ENCODE peak calls at places on chromosome X, in eight cellular contexts. P, H, S, F, Z, V, E and C are unnamed samples.

GRCh38 chrX:45261005-45261404 is 60.3 kb upstream of the DIPK2B start:
- DNase-seq in P (no peak), H (no peak), S (no peak), F (no peak), Z (no peak), V (no peak), E (no peak), C (no peak)

GRCh38 chrX:17519349-17519748 is 144.3 kb downstream of the NHS start:
- DNase-seq in P (no peak), H (peak), S (peak), F (no peak), Z (peak), V (peak), E (no peak), C (no peak)

GRCh38 chrX:103330601-103331397 is 760 bp downstream of the TCEAL7 start:
- DNase-seq in P (no peak), H (no peak), S (no peak), F (no peak), Z (no peak), V (no peak), E (no peak), C (no peak)

GRCh38 chrX:18674417-18674787 is 2.5 kb upstream of the RS1 start:
- DNase-seq in P (no peak), H (no peak), S (peak), F (no peak), Z (no peak), V (peak), E (no peak), C (no peak)

GRCh38 chrX:21974011-21974385 is 33.5 kb downstream of the SMS start:
- DNase-seq in P (no peak), H (no peak), S (no peak), F (no peak), Z (no peak), V (no peak), E (no peak), C (peak)

GRCh38 chrX:4850312-4850711 is 1136.9 kb upstream of the PRKX start:
- DNase-seq in P (no peak), H (no peak), S (no peak), F (no peak), Z (no peak), V (no peak), E (no peak), C (no peak)

GRCh38 chrX:133440797-133441163 is 25.5 kb upstream of the GPC4 start:
- DNase-seq in P (no peak), H (no peak), S (no peak), F (no peak), Z (no peak), V (no peak), E (no peak), C (no peak)

GRCh38 chrX:21982311-21982710 is 41.8 kb downstream of the SMS start:
- DNase-seq in P (no peak), H (no peak), S (no peak), F (no peak), Z (no peak), V (no peak), E (no peak), C (no peak)

GRCh38 chrX:149504226-149504914 is 736 bp downstream of the IDS start:
- DNase-seq in P (peak), H (no peak), S (peak), F (no peak), Z (no peak), V (no peak), E (peak), C (no peak)

GRCh38 chrX:1322393-1322792 is 14.2 kb upstream of the IL3RA start:
- DNase-seq in P (no peak), H (no peak), S (no peak), F (no peak), Z (no peak), V (no peak), E (no peak), C (no peak)

GRCh38 chrX:48702716-48703115 is 6.2 kb downstream of the SUV39H1 start:
- DNase-seq in P (no peak), H (no peak), S (no peak), F (no peak), Z (no peak), V (no peak), E (no peak), C (no peak)

GRCh38 chrX:102154900-102155805 is 624 bp downstream of the BEX5 start:
- DNase-seq in P (no peak), H (no peak), S (peak), F (no peak), Z (no peak), V (no peak), E (no peak), C (no peak)

GRCh38 chrX:119565110-119565663 is at the start of gene STEEP1:
- DNase-seq in P (peak), H (peak), S (peak), F (peak), Z (peak), V (peak), E (peak), C (peak)